ENCODE peak calls at places on chromosomes 4 and X, in six cellular contexts. Z is A549, B is Peyer's patch, O is PC-3, A is neural progenitor cell, Q is lung. Y is an unnamed sample.
A peak's percentile ranks its signal among the peaks of the same experiment; 100 is the strongest.

GRCh38 chr4:135694066-135694465 is 1492.5 kb upstream of the PABPC4L start:
- DNase-seq in A (no peak), Q (no peak), O (no peak), B (no peak), Z (no peak), Y (no peak)

GRCh38 chr4:119210760-119211159 is 1.8 kb upstream of the USP53 start:
- DNase-seq in Q (no peak), O (no peak), B (no peak), Z (no peak), A (no peak), Y (no peak)

GRCh38 chr4:37453004-37453360 is 208.4 kb downstream of the NWD2 start:
- DNase-seq in B (no peak), O (peak; percentile 87), Z (peak; percentile 38), Q (peak; percentile 61), A (peak; percentile 84), Y (peak; percentile 78)

GRCh38 chrX:7085879-7086278 is 61.6 kb upstream of the STS start:
- DNase-seq in O (no peak), Z (no peak), A (no peak), B (no peak), Q (no peak), Y (no peak)

GRCh38 chr4:5730993-5731975 is 20.3 kb downstream of the EVC start:
- DNase-seq in O (no peak), Q (no peak), A (no peak), B (no peak), Z (no peak), Y (no peak)

GRCh38 chrX:129961180-129962083 is 21.0 kb upstream of the BCORL1 start:
- DNase-seq in A (peak; percentile 83), Q (peak; percentile 63), O (peak; percentile 81), Z (peak; percentile 54), B (peak; percentile 82), Y (peak; percentile 75)

GRCh38 chr4:168917150-168917779 is 92.8 kb downstream of the CBR4 start:
- DNase-seq in Q (no peak), O (peak; percentile 65), B (no peak), Z (peak; percentile 25), A (peak; percentile 35), Y (no peak)

GRCh38 chr4:123997116-123997515 is 600.5 kb downstream of the SPRY1 start:
- DNase-seq in Z (no peak), O (peak; percentile 6), A (peak; percentile 82), Q (no peak), B (no peak), Y (no peak)

GRCh38 chrX:122113376-122113775 is 1066.0 kb downstream of the GLUD2 start:
- DNase-seq in Z (no peak), B (no peak), O (no peak), A (no peak), Q (no peak), Y (no peak)

GRCh38 chrX:106862972-106863688 is 40.0 kb downstream of the RIPPLY1 start:
- DNase-seq in B (no peak), O (peak; percentile 61), Q (peak; percentile 30), A (peak; percentile 29), Z (peak; percentile 9), Y (peak; percentile 35)

GRCh38 chrX:65720580-65720979 is 53.1 kb downstream of the MSN start:
- DNase-seq in Z (no peak), O (no peak), Q (no peak), A (no peak), B (no peak), Y (no peak)

GRCh38 chr4:181566490-181566889 is 676.7 kb upstream of the TENM3 start:
- DNase-seq in B (no peak), O (no peak), A (no peak), Q (no peak), Z (no peak), Y (no peak)

GRCh38 chr4:139764686-139765085 is 99.1 kb downstream of the MGST2 start:
- DNase-seq in O (no peak), B (no peak), Z (no peak), A (no peak), Q (no peak), Y (no peak)

GRCh38 chrX:119758682-119759332 is 419 bp downstream of the SOWAHD start:
- DNase-seq in Z (no peak), B (peak; percentile 51), O (no peak), A (peak; percentile 46), Q (no peak), Y (peak; percentile 43)

GRCh38 chrX:7500386-7500785 is 342.6 kb upstream of the VCX start:
- DNase-seq in A (no peak), Q (no peak), O (no peak), B (no peak), Z (no peak), Y (no peak)

GRCh38 chrX:56783450-56783831 is 54.4 kb downstream of the NBDY start:
- DNase-seq in A (peak; percentile 77), Q (peak; percentile 82), O (no peak), Z (no peak), B (peak; percentile 72), Y (peak; percentile 77)

GRCh38 chrX:121886557-121886956 is 839.1 kb downstream of the GLUD2 start:
- DNase-seq in A (no peak), Z (no peak), B (no peak), Q (no peak), O (no peak), Y (no peak)

GRCh38 chr4:18847276-18847890 is 825.8 kb upstream of the LCORL start:
- DNase-seq in Q (no peak), O (peak; percentile 4), A (no peak), Z (no peak), B (no peak), Y (no peak)

GRCh38 chr4:7823416-7823824 is 116.2 kb downstream of the AFAP1 start:
- DNase-seq in Z (no peak), B (no peak), A (no peak), Q (no peak), O (no peak), Y (peak; percentile 44)

GRCh38 chr4:7212921-7213320 is 20.6 kb downstream of the SORCS2 start:
- DNase-seq in A (no peak), B (no peak), Z (no peak), Q (no peak), O (no peak), Y (no peak)

GRCh38 chrX:51568586-51568985 is 50.1 kb downstream of the CENPVL3 start:
- DNase-seq in B (no peak), O (peak; percentile 87), A (no peak), Q (no peak), Z (no peak), Y (no peak)

GRCh38 chr4:128524311-128524710 is 236.7 kb upstream of the PGRMC2 start:
- DNase-seq in A (no peak), B (no peak), O (peak; percentile 84), Z (peak; percentile 51), Q (peak; percentile 55), Y (peak; percentile 64)
- H3K4me1 ChIP-seq in A (peaks cover 13% of the 10 kb centered on the region), B (no peaks in the 10 kb centered on the region), O (peaks cover 60% of the 10 kb centered on the region), Z (peaks cover 94% of the 10 kb centered on the region), Q (peaks cover 6% of the 10 kb centered on the region), Y (peaks cover 4% of the 10 kb centered on the region)

GRCh38 chr4:10088135-10089010 is 28.2 kb downstream of the WDR1 start:
- DNase-seq in Z (no peak), A (no peak), B (no peak), Q (no peak), O (no peak), Y (no peak)

GRCh38 chr4:10091531-10092181 is 24.9 kb downstream of the WDR1 start:
- DNase-seq in Q (no peak), Z (no peak), O (no peak), B (no peak), A (no peak), Y (no peak)

GRCh38 chr4:10089346-10089745 is 27.3 kb downstream of the WDR1 start:
- DNase-seq in Q (no peak), B (no peak), O (peak; percentile 19), A (no peak), Z (no peak), Y (peak; percentile 81)

GRCh38 chr4:10092481-10093272 is 23.9 kb downstream of the WDR1 start:
- DNase-seq in Q (no peak), O (no peak), B (no peak), Z (no peak), A (peak; percentile 29), Y (no peak)

GRCh38 chr4:10090467-10091250 is 25.9 kb downstream of the WDR1 start:
- DNase-seq in O (no peak), Z (no peak), Q (no peak), A (no peak), B (no peak), Y (no peak)
- H3K4me1 ChIP-seq in O (peaks cover 6% of the 10 kb centered on the region), Z (peaks cover 2% of the 10 kb centered on the region), Q (peaks cover 40% of the 10 kb centered on the region), A (peaks cover 16% of the 10 kb centered on the region), B (peaks cover 4% of the 10 kb centered on the region), Y (peaks cover 44% of the 10 kb centered on the region)

GRCh38 chr4:149796381-149796780 is 19.3 kb downstream of the IQCM start:
- DNase-seq in A (no peak), B (no peak), Z (no peak), O (peak; percentile 17), Q (no peak), Y (no peak)
- H3K4me1 ChIP-seq in A (no peaks in the 10 kb centered on the region), B (no peaks in the 10 kb centered on the region), Z (no peaks in the 10 kb centered on the region), O (peaks cover 22% of the 10 kb centered on the region), Q (no peaks in the 10 kb centered on the region), Y (no peaks in the 10 kb centered on the region)

DNA sequence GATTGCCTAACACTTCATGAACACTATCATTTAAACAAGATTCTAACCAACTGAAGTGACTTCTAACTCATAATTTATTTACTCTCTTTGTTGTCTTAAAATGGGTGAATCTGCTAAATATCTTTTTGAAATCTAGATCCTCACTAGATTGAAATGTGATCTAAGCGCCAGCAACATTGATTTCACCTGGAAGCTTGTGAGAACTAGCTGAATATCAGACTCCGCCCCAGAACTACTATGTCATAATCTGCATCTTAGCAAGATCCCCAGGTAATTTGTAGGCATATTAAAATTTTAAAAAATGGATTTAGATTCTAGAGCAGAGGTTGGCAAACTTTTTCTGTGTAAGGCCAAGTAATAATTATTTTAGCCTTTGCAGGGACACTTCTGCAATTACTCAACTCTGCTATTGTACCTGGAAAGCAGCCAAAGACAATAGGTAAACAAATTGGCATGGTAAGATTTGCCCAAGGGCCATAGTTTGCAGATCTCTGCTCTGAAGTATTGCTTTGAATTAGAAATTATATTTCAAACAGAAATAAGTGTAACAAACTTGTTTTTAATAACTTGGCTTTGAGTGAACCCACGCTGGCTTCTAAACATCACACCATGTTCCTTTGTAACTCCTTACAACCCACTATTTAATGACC is 121.5 kb downstream of the REELD1 start:
- DNase-seq in Q (no peak), A (no peak), Z (no peak), O (peak; percentile 69), B (no peak), Y (no peak)
- H3K4me1 ChIP-seq in Q (peaks cover 1% of the 10 kb centered on the region), A (no peaks in the 10 kb centered on the region), Z (peaks cover 42% of the 10 kb centered on the region), O (peaks cover 46% of the 10 kb centered on the region), B (no peaks in the 10 kb centered on the region), Y (peaks cover 26% of the 10 kb centered on the region)

GRCh38 chr4:1210241-1210841 is 38.0 kb upstream of the SPON2 start:
- DNase-seq in Q (no peak), Z (no peak), A (no peak), B (no peak), O (no peak), Y (no peak)
- H3K4me1 ChIP-seq in Q (peaks cover 36% of the 10 kb centered on the region), Z (no peaks in the 10 kb centered on the region), A (no peaks in the 10 kb centered on the region), B (peaks cover 6% of the 10 kb centered on the region), O (no peaks in the 10 kb centered on the region), Y (peaks cover 97% of the 10 kb centered on the region)

DNA sequence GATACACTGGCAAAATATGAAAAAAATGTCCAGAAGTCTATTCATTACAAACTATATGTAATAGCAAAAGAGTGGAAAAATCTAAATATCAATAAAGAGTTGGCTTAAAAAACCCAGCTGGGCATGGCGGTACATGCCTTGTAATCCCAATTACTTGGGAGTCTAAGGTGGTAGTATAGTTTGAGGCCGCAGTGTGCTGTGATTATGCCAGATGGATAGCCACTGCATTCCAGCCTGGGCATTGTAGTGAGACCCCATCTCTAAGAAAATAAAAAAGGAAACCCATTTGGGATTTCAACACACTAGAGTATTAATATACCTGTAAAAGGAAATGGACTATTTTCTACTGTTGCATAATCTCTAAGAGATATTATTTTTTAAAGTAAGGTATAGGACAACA is 45.4 kb downstream of the AFF1 start:
- DNase-seq in B (no peak), A (no peak), Z (no peak), O (no peak), Q (no peak), Y (no peak)
- H3K4me1 ChIP-seq in B (peaks cover 5% of the 10 kb centered on the region), A (no peaks in the 10 kb centered on the region), Z (peaks cover 29% of the 10 kb centered on the region), O (peaks cover 26% of the 10 kb centered on the region), Q (no peaks in the 10 kb centered on the region), Y (peaks cover 25% of the 10 kb centered on the region)

Y was measured in stomach.